ENCODE peak calls at places on chromosomes 7 and 10, in six cellular contexts. P is A549, G is GM12878, B is prostate gland, E is ovary, Y is tibial nerve. C is an unnamed sample.
A peak's percentile ranks its signal among the peaks of the same experiment; 100 is the strongest.

GRCh38 chr7:84412161-84412969 is 217.8 kb upstream of the SEMA3A start:
- DNase-seq in P (peak; percentile 49), G (no peak), B (no peak), E (no peak), Y (no peak), C (no peak)

GRCh38 chr7:156004265-156005201 is 192.3 kb upstream of the SHH start:
- DNase-seq in P (no peak), G (no peak), B (no peak), E (peak; percentile 13), Y (no peak), C (no peak)

GRCh38 chr10:124318811-124319210 is 99.9 kb downstream of the OAT start:
- DNase-seq in P (no peak), G (no peak), B (no peak), E (peak; percentile 13), Y (no peak), C (no peak)

GRCh38 chr7:17781491-17782215 is 158.6 kb downstream of the SNX13 start:
- DNase-seq in P (no peak), G (no peak), B (no peak), E (no peak), Y (no peak), C (no peak)

GRCh38 chr7:99531354-99531765 is 20.6 kb downstream of the FAM200A start:
- DNase-seq in P (no peak), G (no peak), B (no peak), E (peak; percentile 11), Y (no peak), C (no peak)

GRCh38 chr10:132143162-132143561 is 43.6 kb upstream of the DPYSL4 start:
- DNase-seq in P (no peak), G (no peak), B (no peak), E (peak; percentile 69), Y (no peak), C (no peak)

GRCh38 chr10:104811166-104811565 is 170.1 kb downstream of the SORCS3 start:
- DNase-seq in P (no peak), G (no peak), B (no peak), E (no peak), Y (no peak), C (no peak)

GRCh38 chr7:138934861-138935260 is 46.3 kb downstream of the KIAA1549 start:
- DNase-seq in P (no peak), G (no peak), B (no peak), E (no peak), Y (no peak), C (no peak)

GRCh38 chr7:137439829-137440433 is 96.4 kb upstream of the PTN start:
- DNase-seq in P (no peak), G (no peak), B (no peak), E (no peak), Y (no peak), C (no peak)

GRCh38 chr10:5566606-5567005 is 41.8 kb downstream of the CALML3 start:
- DNase-seq in P (no peak), G (no peak), B (no peak), E (no peak), Y (no peak), C (no peak)

GRCh38 chr7:124965553-124965952 is 35.9 kb upstream of the POT1 start:
- DNase-seq in P (no peak), G (no peak), B (no peak), E (no peak), Y (no peak), C (no peak)

GRCh38 chr10:132027423-132027983 is 38.2 kb upstream of the JAKMIP3 start:
- DNase-seq in P (no peak), G (no peak), B (no peak), E (no peak), Y (no peak), C (no peak)

GRCh38 chr10:34528320-34528719 is 286.8 kb downstream of the PARD3 start:
- DNase-seq in P (peak; percentile 66), G (no peak), B (no peak), E (no peak), Y (no peak), C (no peak)

GRCh38 chr10:124746992-124747391 is 2.8 kb upstream of the FAM53B start:
- DNase-seq in P (no peak), G (no peak), B (no peak), E (no peak), Y (no peak), C (no peak)

GRCh38 chr10:97230146-97230545 is 44.4 kb upstream of the SLIT1 start:
- DNase-seq in P (no peak), G (no peak), B (no peak), E (no peak), Y (no peak), C (no peak)

GRCh38 chr10:74763934-74764591 is 62.3 kb upstream of the KAT6B start:
- DNase-seq in P (no peak), G (no peak), B (no peak), E (no peak), Y (no peak), C (no peak)

GRCh38 chr7:29564455-29565185 is 985 bp downstream of the PRR15 start:
- DNase-seq in P (peak; percentile 68), G (no peak), B (peak; percentile 22), E (peak; percentile 84), Y (no peak), C (peak; percentile 23)

GRCh38 chr10:80465839-80466590 is 11.9 kb downstream of the TSPAN14 start:
- DNase-seq in P (no peak), G (no peak), B (no peak), E (no peak), Y (no peak), C (no peak)

GRCh38 chr10:24383681-24384106 is 174.8 kb downstream of the KIAA1217 start:
- DNase-seq in P (peak; percentile 71), G (peak; percentile 86), B (peak; percentile 92), E (peak; percentile 95), Y (peak; percentile 91), C (peak; percentile 93)

GRCh38 chr7:150805864-150806263 is 5.3 kb downstream of the TMEM176A start:
- DNase-seq in P (no peak), G (no peak), B (no peak), E (no peak), Y (no peak), C (no peak)

GRCh38 chr10:77264107-77264506 is 373.5 kb downstream of the KCNMA1 start:
- DNase-seq in P (no peak), G (peak; percentile 42), B (no peak), E (no peak), Y (no peak), C (no peak)

GRCh38 chr10:79176052-79176501 is 107.3 kb downstream of the ZMIZ1 start:
- DNase-seq in P (no peak), G (no peak), B (no peak), E (no peak), Y (no peak), C (no peak)
- TF ChIP-seq POLR2A in P (no peak), G (no peak), B (no peak), E (no peak), Y (no peak), C (no peak)

GRCh38 chr10:42981358-42982236 is 95.3 kb upstream of the RET start:
- DNase-seq in P (no peak), G (no peak), B (no peak), E (peak; percentile 12), Y (no peak), C (no peak)
- TF ChIP-seq POLR2A in P (no peak), G (no peak), B (no peak), E (no peak), Y (no peak), C (no peak)

DNA sequence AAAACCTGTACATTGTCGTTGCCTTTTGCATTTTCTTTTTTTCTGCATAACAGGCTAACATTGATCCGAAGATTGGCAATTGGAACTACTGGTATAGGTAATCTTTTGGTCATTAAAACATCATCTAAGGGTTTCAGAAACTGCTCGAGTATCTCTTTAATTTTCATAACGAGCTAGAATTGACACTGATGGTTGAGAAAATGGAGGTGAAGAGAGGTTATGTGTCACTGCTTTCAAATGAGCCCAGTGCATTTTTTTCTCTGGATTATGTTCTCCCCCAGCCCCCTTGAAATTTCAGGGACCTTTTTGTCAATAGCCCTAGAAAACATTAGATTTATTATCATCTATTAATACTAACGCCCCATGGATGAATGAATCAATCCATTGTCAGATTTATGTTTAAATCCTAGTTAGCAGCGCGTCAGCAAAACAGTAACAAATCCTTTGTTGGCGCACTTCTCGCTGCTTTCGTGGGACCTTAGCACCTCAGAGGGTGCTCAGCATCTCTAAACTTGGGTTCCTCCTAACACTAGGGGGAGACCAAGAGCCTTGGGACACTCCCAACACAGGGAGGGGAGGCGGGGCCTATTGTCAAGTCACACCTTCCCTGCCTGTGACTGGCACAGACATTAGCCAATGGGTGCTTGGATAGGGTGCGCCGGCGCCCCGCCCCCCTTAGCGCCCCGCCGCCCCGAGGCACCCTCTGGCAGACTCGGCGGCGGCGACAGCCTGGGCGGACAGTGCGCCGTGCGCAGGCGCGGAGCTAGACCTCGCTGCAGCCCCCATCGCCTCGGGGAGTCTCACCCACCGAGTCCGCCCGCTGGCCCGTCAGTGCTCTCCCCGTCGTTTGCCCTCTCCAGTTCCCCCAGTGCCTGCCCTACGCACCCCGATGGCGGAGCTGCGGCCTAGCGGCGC is at the start of gene SUFU:
- DNase-seq in P (peak; percentile 88), G (peak; percentile 93), B (peak; percentile 99), E (peak; percentile 98), Y (peak; percentile 97), C (peak; percentile 98)
- TF ChIP-seq POLR2A in P (peak; percentile 96), G (peak; percentile 92), B (peak; percentile 91), E (no peak), Y (no peak), C (no peak)

GRCh38 chr10:44908936-44909335 is 2.2 kb upstream of the TMEM72 start:
- DNase-seq in P (no peak), G (no peak), B (no peak), E (no peak), Y (no peak), C (no peak)

GRCh38 chr10:44913312-44914079 is 2.4 kb downstream of the TMEM72 start:
- DNase-seq in P (no peak), G (no peak), B (no peak), E (no peak), Y (no peak), C (no peak)

GRCh38 chr10:44909910-44910309 is 1.2 kb upstream of the TMEM72 start:
- DNase-seq in P (no peak), G (no peak), B (no peak), E (no peak), Y (no peak), C (no peak)

GRCh38 chr10:44911951-44912350 is 814 bp downstream of the TMEM72 start:
- DNase-seq in P (no peak), G (no peak), B (no peak), E (no peak), Y (no peak), C (no peak)

GRCh38 chr10:44911081-44911540 is at the start of gene TMEM72:
- DNase-seq in P (peak; percentile 19), G (no peak), B (no peak), E (peak; percentile 57), Y (no peak), C (no peak)
- TF ChIP-seq POLR2A in P (no peak), G (no peak), B (no peak), E (no peak), Y (no peak), C (no peak)